ENCODE peak calls at places on chromosomes 2 and 18, in five cellular contexts. M is WTC11, W is uterus, F is nephron progenitor cell, I is colonic mucosa. R is an unnamed sample.

GRCh38 chr2:71548589-71549485 is 95.5 kb downstream of the DYSF start:
- DNase-seq in M (peak), W (peak), F (peak), I (peak), R (peak)

GRCh38 chr2:168499500-168499899 is 43.4 kb downstream of the CERS6 start:
- DNase-seq in M (no peak), W (no peak), F (no peak), I (no peak), R (no peak)

GRCh38 chr18:10949655-10950054 is 199.7 kb downstream of the PIEZO2 start:
- DNase-seq in M (no peak), W (no peak), F (no peak), I (no peak), R (no peak)

GRCh38 chr18:77223221-77223639 is 26.4 kb upstream of the GALR1 start:
- DNase-seq in M (no peak), W (no peak), F (no peak), I (no peak), R (no peak)

GRCh38 chr2:97993926-97994325 is 1.8 kb downstream of the TMEM131 start:
- DNase-seq in M (no peak), W (no peak), F (no peak), I (no peak), R (no peak)

GRCh38 chr2:39401319-39401718 is 35.8 kb downstream of the MAP4K3 start:
- DNase-seq in M (no peak), W (no peak), F (no peak), I (no peak), R (no peak)

GRCh38 chr2:69715964-69716363 is 26.0 kb upstream of the ANXA4 start:
- DNase-seq in M (no peak), W (no peak), F (no peak), I (no peak), R (no peak)

GRCh38 chr18:58529714-58530354 is 99.1 kb downstream of the ALPK2 start:
- DNase-seq in M (peak), W (no peak), F (peak), I (peak), R (peak)

GRCh38 chr2:71827973-71828372 is 319.7 kb downstream of the CYP26B1 start:
- DNase-seq in M (no peak), W (no peak), F (no peak), I (no peak), R (no peak)

GRCh38 chr2:43241558-43241957 is 15.2 kb upstream of the ZFP36L2 start:
- DNase-seq in M (peak), W (no peak), F (no peak), I (no peak), R (no peak)

GRCh38 chr2:182548031-182548950 is 121.5 kb upstream of the PDE1A start:
- DNase-seq in M (no peak), W (no peak), F (no peak), I (no peak), R (no peak)

DNA sequence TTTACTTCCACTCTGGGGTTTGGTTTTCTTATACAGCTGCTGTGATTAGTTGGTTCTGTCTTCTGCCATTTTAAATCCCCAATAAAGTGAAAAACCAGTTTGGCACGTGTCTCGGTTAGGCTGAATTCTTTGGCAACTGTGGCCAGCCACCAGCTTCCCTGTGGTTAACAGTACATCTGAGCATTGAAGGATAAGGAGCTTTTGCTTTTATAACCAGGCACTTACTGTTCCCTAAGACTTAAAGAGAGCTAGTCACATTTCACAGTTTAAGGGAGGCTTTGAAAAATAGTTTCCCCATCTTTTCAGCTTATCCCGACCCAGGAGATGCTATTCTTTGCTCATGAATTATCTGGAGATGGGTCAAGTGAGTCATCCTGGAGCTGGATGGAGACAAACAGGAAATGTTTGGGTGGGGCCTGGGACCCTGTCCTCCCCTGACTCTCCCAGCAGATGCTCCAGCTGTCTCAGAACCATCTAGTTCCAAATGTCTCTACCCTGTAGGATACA is 57.3 kb upstream of the EML6 start:
- DNase-seq in M (no peak), W (peak), F (no peak), I (no peak), R (no peak)
- TF ChIP-seq CTCF in M (no peak), W (no peak), F (no peak), I (no peak), R (no peak)

GRCh38 chr18:23337599-23338444 is 115.3 kb upstream of the RIOK3 start:
- DNase-seq in M (no peak), W (no peak), F (no peak), I (no peak), R (no peak)
- TF ChIP-seq CTCF in M (no peak), W (no peak), F (no peak), I (no peak), R (no peak)

GRCh38 chr2:120436885-120437603 is 91.1 kb downstream of the INHBB start:
- DNase-seq in M (peak), W (no peak), F (peak), I (peak), R (no peak)

GRCh38 chr2:120438301-120439066 is 92.5 kb downstream of the INHBB start:
- DNase-seq in M (no peak), W (no peak), F (no peak), I (no peak), R (no peak)

GRCh38 chr2:120436460-120436739 is 90.5 kb downstream of the INHBB start:
- DNase-seq in M (no peak), W (no peak), F (no peak), I (peak), R (no peak)

GRCh38 chr2:120439067-120439368 is 93.1 kb downstream of the INHBB start:
- DNase-seq in M (no peak), W (no peak), F (no peak), I (no peak), R (no peak)

GRCh38 chr2:120437604-120438000 is 91.7 kb downstream of the INHBB start:
- DNase-seq in M (no peak), W (no peak), F (no peak), I (no peak), R (no peak)
- TF ChIP-seq CTCF in M (no peak), W (no peak), F (no peak), I (no peak), R (no peak)

GRCh38 chr18:63192885-63193349 is 126.7 kb downstream of the BCL2 start:
- DNase-seq in M (no peak), W (no peak), F (no peak), I (no peak), R (no peak)
- TF ChIP-seq CTCF in M (no peak), W (no peak), F (no peak), I (no peak), R (no peak)

DNA sequence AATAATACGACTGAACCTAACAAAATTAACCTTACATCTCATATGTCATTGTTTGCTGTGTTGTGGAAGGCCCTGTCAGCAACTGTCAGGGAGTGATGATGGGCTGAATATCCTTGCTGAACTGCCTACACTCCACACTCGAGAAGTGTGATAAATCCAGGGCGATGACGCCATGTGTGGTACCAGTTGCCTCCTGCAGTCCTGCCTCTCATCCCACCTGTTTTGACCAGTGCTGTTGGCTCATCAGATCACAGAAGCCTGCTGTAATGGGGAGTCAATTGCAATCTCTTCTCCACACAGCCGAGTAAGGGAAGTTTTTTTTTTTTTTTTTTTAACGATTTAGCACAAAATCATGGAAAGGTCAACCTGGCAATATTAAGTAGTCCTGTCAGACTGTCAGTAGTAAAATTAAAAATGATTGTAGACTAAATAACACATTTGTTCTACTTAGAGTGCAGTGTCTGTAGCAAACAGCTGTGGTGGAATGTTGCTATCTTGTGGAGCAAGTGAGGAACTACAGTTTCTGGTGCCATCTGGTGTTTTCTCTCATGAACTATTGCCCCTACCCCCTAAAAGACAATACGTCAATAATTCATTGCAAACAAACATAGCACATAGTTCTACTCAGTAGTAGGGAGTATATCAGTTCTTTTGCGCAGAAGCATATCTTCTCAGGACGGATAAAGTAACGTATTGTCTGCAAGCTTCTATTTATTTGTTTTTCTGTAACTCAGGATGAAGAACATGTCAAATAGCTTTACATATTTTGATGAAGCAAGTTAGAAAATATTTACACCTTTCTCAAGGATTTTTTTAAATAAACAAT is 347.6 kb downstream of the CTNNA2 start:
- DNase-seq in M (no peak), W (no peak), F (no peak), I (no peak), R (no peak)
- TF ChIP-seq CTCF in M (peak), W (no peak), F (peak), I (no peak), R (no peak)

GRCh38 chr2:218992703-218993344 is 398 bp downstream of the CRYBA2 start:
- DNase-seq in M (no peak), W (no peak), F (peak), I (no peak), R (no peak)

GRCh38 chr2:218992196-218992595 is 1.0 kb downstream of the CRYBA2 start:
- DNase-seq in M (no peak), W (no peak), F (no peak), I (no peak), R (no peak)

GRCh38 chr2:218991674-218992168 is 1.5 kb downstream of the CRYBA2 start:
- DNase-seq in M (no peak), W (no peak), F (peak), I (no peak), R (no peak)

GRCh38 chr2:218995561-218995960 is 2.3 kb upstream of the CRYBA2 start:
- DNase-seq in M (no peak), W (no peak), F (no peak), I (no peak), R (no peak)

DNA sequence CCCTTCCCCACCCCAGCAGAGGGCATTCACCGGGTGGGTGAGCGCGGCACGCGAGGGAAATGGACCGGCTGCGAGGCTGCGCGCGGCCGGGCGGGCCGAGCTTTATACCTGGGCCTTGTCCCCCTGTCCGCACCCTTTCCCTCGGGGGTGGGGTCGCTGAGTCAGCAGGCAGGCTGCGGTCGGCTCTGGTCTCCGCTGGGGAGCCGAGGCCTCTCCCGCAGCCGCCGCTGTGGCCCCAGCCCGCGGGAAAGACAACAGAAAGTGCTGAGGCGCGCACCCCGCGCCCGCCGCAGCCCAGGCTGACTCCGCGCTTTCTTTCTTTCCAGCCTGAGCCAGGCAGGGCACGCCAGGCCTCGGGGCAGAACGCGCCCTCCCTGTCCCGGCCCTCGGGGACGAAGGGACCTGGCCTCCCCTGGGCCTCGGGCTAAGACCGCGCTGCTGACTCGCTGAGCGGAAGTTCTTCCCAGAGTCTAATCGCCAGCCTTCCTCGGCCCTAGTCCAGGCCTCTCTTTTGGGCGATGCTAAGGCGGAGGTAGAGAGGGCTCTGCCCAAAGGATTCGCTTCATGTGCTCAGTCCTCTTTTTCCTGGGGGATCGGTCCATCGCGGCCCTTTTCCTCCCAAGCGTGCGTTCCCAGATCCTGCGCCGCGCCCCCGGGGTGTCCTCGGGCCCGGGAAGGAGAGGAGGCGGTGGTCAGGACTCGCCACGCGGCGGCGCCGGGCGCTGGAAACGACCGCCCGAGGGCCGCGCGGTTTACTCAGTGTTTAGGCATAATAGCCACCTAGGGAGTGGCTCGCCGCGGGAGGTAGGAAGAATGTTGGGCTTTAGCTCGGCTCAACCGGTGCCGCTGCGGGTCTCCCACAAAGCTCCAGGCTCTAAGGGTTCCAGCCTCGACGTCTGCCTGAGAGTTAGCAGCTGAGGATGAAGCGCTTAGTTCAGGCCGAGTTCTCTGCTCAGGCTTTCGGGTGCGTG is at the start of gene CRYBA2:
- DNase-seq in M (peak), W (no peak), F (peak), I (no peak), R (no peak)
- TF ChIP-seq CTCF in M (no peak), W (no peak), F (no peak), I (no peak), R (no peak)

DNA sequence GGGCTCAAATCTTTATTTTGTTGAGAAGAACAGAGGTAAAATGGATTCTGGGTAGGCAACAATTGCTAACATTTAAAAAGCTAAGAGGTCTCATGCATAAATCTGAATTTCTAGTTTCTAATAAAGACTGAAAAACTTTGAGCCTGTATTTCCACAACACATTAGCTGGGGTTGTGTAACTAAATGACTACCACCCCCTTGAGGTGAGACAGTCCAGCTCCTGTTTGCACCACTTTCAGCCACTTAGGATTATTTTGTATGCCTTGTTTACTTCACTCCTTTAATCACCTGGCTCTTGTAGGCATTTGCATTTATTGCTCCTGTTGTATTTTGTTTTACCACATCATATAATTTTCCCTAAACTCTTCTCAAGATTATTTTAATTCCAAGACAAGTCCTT is 376.6 kb downstream of the PTH2R start:
- DNase-seq in M (no peak), W (no peak), F (no peak), I (no peak), R (no peak)
- TF ChIP-seq CTCF in M (no peak), W (no peak), F (no peak), I (peak), R (no peak)

GRCh38 chr2:171522057-171522803 is at the start of gene CYBRD1:
- DNase-seq in M (peak), W (peak), F (peak), I (peak), R (peak)
- TF ChIP-seq CTCF in M (no peak), W (no peak), F (no peak), I (no peak), R (no peak)

DNA sequence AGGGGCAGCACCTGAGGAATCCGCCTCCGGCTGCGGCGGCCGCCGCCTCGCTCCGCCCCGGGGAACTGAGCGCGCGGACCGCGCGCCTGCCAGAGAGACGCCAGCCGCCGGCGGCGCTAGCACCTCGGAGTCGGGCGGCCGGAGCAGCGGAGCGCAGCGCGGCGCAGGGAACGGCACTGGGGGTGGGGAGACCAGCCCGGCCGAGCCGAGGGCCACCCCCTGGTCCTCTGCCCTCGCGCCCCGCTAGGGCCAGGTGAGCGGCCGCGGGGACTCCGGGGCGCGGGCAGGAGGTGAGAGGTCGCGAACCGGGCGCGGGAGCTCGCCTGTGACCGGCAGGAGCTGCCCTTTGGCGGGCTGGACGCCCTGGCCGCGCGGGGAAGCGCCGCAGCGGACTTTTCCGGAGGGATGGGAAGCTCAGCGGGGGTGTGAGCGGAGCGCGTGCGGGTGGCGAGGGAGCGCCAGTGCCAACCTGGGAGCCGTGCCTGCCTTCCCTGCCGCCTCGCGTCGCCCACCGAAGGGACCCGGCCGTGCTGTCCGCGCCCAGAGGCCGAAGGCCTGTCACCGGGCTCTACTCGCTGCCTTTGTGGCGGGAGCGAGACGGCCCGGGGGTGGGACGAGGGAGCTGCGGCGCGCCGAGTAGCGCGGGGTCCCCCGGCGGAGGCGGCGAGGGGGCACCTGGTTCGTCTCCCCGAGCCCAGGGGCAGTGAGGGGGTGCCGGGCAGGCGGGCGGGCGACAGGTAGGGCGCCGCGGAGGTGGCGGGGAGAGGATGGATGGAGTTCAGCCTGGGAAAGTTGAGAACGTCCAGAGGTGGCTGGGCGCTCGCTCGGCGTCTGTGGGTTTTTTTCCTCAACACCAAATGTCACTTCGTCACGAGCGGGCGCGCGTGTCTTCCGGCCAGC is at the start of gene GREB1L:
- DNase-seq in M (peak), W (no peak), F (peak), I (peak), R (no peak)
- TF ChIP-seq CTCF in M (no peak), W (peak), F (no peak), I (no peak), R (no peak)